ENCODE peak calls at places on chromosome 21, in eight cellular contexts. One of them, this sample, is unnamed.

GRCh38 chr21:16794944-16795343 is 717.9 kb upstream of the CXADR start:
- DNase-seq in A673: no peak
- DNase-seq in GM23338: no peak
- DNase-seq in MM.1S: no peak
- DNase-seq in PC-3: peak
- DNase-seq in GM23248: peak
- DNase-seq in SK-N-MC: no peak
- DNase-seq in neural progenitor cell: no peak
- DNase-seq in this sample: peak

GRCh38 chr21:15332572-15332971 is 267.8 kb upstream of the NRIP1 start:
- DNase-seq in SK-N-MC: no peak
- DNase-seq in GM23338: no peak
- DNase-seq in MM.1S: no peak
- DNase-seq in A673: no peak
- DNase-seq in GM23248: no peak
- DNase-seq in neural progenitor cell: no peak
- DNase-seq in PC-3: no peak
- DNase-seq in this sample: no peak

GRCh38 chr21:42141643-42142042 is 70.5 kb downstream of the UMODL1 start:
- DNase-seq in SK-N-MC: no peak
- DNase-seq in A673: no peak
- DNase-seq in GM23338: no peak
- DNase-seq in GM23248: no peak
- DNase-seq in neural progenitor cell: no peak
- DNase-seq in PC-3: no peak
- DNase-seq in MM.1S: no peak
- DNase-seq in this sample: no peak

GRCh38 chr21:16205527-16205926 is 475.7 kb downstream of the USP25 start:
- DNase-seq in PC-3: no peak
- DNase-seq in GM23338: no peak
- DNase-seq in GM23248: no peak
- DNase-seq in MM.1S: no peak
- DNase-seq in SK-N-MC: no peak
- DNase-seq in neural progenitor cell: no peak
- DNase-seq in A673: no peak
- DNase-seq in this sample: no peak

GRCh38 chr21:42101246-42101645 is 30.1 kb downstream of the UMODL1 start:
- DNase-seq in GM23248: no peak
- DNase-seq in MM.1S: no peak
- DNase-seq in PC-3: no peak
- DNase-seq in SK-N-MC: no peak
- DNase-seq in neural progenitor cell: no peak
- DNase-seq in GM23338: no peak
- DNase-seq in A673: no peak
- DNase-seq in this sample: no peak

GRCh38 chr21:31514598-31514997 is 144.9 kb upstream of the SOD1 start:
- DNase-seq in neural progenitor cell: peak
- DNase-seq in SK-N-MC: no peak
- DNase-seq in GM23338: peak
- DNase-seq in MM.1S: no peak
- DNase-seq in A673: no peak
- DNase-seq in PC-3: no peak
- DNase-seq in GM23248: no peak
- DNase-seq in this sample: no peak

GRCh38 chr21:33543505-33544129 is 779 bp downstream of the SON start:
- DNase-seq in neural progenitor cell: peak
- DNase-seq in GM23338: no peak
- DNase-seq in GM23248: peak
- DNase-seq in MM.1S: no peak
- DNase-seq in SK-N-MC: no peak
- DNase-seq in A673: no peak
- DNase-seq in PC-3: peak
- DNase-seq in this sample: no peak

GRCh38 chr21:42040411-42041180 is 30.4 kb upstream of the ZBTB21 start:
- DNase-seq in GM23248: peak
- DNase-seq in GM23338: no peak
- DNase-seq in MM.1S: no peak
- DNase-seq in PC-3: peak
- DNase-seq in A673: peak
- DNase-seq in neural progenitor cell: no peak
- DNase-seq in SK-N-MC: no peak
- DNase-seq in this sample: peak

GRCh38 chr21:42580793-42581201 is 67.1 kb downstream of the SLC37A1 start:
- DNase-seq in GM23338: no peak
- DNase-seq in A673: no peak
- DNase-seq in GM23248: no peak
- DNase-seq in PC-3: no peak
- DNase-seq in SK-N-MC: no peak
- DNase-seq in neural progenitor cell: no peak
- DNase-seq in MM.1S: no peak
- DNase-seq in this sample: no peak

GRCh38 chr21:33308586-33309490 is 15.9 kb upstream of the IFNAR1 start:
- DNase-seq in GM23248: no peak
- DNase-seq in GM23338: no peak
- DNase-seq in neural progenitor cell: no peak
- DNase-seq in A673: peak
- DNase-seq in SK-N-MC: no peak
- DNase-seq in MM.1S: peak
- DNase-seq in PC-3: no peak
- DNase-seq in this sample: peak

GRCh38 chr21:45257673-45258341 is 29.9 kb downstream of the POFUT2 start:
- DNase-seq in SK-N-MC: no peak
- DNase-seq in GM23248: no peak
- DNase-seq in neural progenitor cell: peak
- DNase-seq in MM.1S: no peak
- DNase-seq in GM23338: peak
- DNase-seq in PC-3: no peak
- DNase-seq in A673: peak
- DNase-seq in this sample: no peak

GRCh38 chr21:45258476-45258875 is 29.2 kb downstream of the POFUT2 start:
- DNase-seq in neural progenitor cell: no peak
- DNase-seq in GM23338: no peak
- DNase-seq in SK-N-MC: no peak
- DNase-seq in PC-3: no peak
- DNase-seq in GM23248: no peak
- DNase-seq in MM.1S: no peak
- DNase-seq in A673: no peak
- DNase-seq in this sample: no peak

GRCh38 chr21:45261093-45261492 is 26.6 kb downstream of the POFUT2 start:
- DNase-seq in neural progenitor cell: no peak
- DNase-seq in SK-N-MC: no peak
- DNase-seq in PC-3: no peak
- DNase-seq in MM.1S: no peak
- DNase-seq in GM23248: no peak
- DNase-seq in GM23338: no peak
- DNase-seq in A673: no peak
- DNase-seq in this sample: no peak

GRCh38 chr21:45260191-45260795 is 27.4 kb downstream of the POFUT2 start:
- DNase-seq in MM.1S: no peak
- DNase-seq in GM23248: no peak
- DNase-seq in A673: no peak
- DNase-seq in neural progenitor cell: no peak
- DNase-seq in PC-3: no peak
- DNase-seq in GM23338: no peak
- DNase-seq in SK-N-MC: no peak
- DNase-seq in this sample: no peak

DNA sequence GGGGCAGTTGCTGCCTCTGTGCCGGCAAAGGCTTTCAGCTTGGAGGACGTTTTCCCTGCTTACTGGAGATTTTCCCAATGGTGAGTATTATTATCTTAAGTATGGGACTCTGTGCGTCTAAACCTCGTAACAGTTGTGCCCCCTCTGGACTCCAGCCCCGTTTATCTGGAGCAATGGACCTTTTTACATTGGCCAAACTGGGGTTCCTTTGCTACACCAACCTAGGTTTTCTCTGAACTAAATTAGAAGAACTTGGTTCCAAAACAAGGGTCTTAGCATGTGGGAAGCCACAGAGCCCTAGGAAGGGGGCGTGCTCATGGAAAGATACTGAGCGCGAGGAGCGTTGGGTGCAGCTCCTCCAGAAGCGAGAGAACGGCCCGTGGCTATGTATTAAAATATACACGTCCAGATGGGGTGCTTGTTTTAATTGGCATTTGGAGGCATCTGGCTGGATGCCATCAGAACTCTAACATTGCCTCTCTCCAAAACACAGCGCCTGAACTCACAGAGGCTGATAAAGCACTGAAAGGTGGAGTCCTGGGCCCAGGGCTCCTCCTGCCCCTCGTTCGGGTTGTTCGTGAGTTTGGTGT is 28.4 kb downstream of the POFUT2 start:
- DNase-seq in neural progenitor cell: no peak
- DNase-seq in SK-N-MC: no peak
- DNase-seq in A673: no peak
- DNase-seq in GM23338: no peak
- DNase-seq in MM.1S: no peak
- DNase-seq in GM23248: no peak
- DNase-seq in PC-3: no peak
- DNase-seq in this sample: no peak
- TF ChIP-seq EZH2 in neural progenitor cell: no peak
- TF ChIP-seq EZH2 in SK-N-MC: no peak
- TF ChIP-seq EZH2 in A673: no peak
- TF ChIP-seq EZH2 in GM23338: no peak
- TF ChIP-seq EZH2 in MM.1S: no peak
- TF ChIP-seq EZH2 in GM23248: no peak
- TF ChIP-seq EZH2 in PC-3: no peak
- TF ChIP-seq EZH2 in this sample: no peak

GRCh38 chr21:20661221-20661620 is 337.0 kb upstream of the NCAM2 start:
- DNase-seq in GM23248: no peak
- DNase-seq in SK-N-MC: no peak
- DNase-seq in GM23338: peak
- DNase-seq in MM.1S: no peak
- DNase-seq in A673: no peak
- DNase-seq in neural progenitor cell: peak
- DNase-seq in PC-3: no peak
- DNase-seq in this sample: no peak

GRCh38 chr21:20661745-20662470 is 336.3 kb upstream of the NCAM2 start:
- DNase-seq in A673: peak
- DNase-seq in neural progenitor cell: peak
- DNase-seq in GM23338: peak
- DNase-seq in PC-3: no peak
- DNase-seq in MM.1S: no peak
- DNase-seq in SK-N-MC: peak
- DNase-seq in GM23248: no peak
- DNase-seq in this sample: no peak

DNA sequence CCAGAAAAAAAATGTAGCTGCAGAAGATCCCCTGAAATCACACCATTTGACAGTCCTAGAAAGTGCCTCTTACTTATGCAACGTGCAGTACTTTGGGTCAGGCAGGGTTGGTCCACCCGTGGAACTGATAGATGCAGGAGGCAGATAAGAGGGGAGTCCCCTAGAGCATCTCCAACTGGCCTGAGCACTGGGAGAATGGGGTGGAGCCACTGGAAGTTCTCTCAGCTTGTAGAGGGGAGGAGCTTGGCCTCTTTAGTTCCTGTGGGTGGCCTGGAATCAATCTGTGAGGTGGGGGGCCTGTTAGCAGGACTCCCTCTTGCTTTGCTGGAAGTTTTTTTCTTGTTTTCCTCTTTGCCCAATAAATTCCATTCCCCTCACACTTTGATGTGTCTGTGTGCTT is 335.7 kb upstream of the NCAM2 start:
- DNase-seq in neural progenitor cell: peak
- DNase-seq in SK-N-MC: no peak
- DNase-seq in GM23338: peak
- DNase-seq in A673: no peak
- DNase-seq in PC-3: no peak
- DNase-seq in GM23248: no peak
- DNase-seq in MM.1S: no peak
- DNase-seq in this sample: no peak
- H3K27ac ChIP-seq in neural progenitor cell: peak
- H3K27ac ChIP-seq in SK-N-MC: no peak
- H3K27ac ChIP-seq in GM23338: peak
- H3K27ac ChIP-seq in A673: no peak
- H3K27ac ChIP-seq in PC-3: no peak
- H3K27ac ChIP-seq in GM23248: no peak
- H3K27ac ChIP-seq in MM.1S: no peak
- H3K27ac ChIP-seq in this sample: no peak

DNA sequence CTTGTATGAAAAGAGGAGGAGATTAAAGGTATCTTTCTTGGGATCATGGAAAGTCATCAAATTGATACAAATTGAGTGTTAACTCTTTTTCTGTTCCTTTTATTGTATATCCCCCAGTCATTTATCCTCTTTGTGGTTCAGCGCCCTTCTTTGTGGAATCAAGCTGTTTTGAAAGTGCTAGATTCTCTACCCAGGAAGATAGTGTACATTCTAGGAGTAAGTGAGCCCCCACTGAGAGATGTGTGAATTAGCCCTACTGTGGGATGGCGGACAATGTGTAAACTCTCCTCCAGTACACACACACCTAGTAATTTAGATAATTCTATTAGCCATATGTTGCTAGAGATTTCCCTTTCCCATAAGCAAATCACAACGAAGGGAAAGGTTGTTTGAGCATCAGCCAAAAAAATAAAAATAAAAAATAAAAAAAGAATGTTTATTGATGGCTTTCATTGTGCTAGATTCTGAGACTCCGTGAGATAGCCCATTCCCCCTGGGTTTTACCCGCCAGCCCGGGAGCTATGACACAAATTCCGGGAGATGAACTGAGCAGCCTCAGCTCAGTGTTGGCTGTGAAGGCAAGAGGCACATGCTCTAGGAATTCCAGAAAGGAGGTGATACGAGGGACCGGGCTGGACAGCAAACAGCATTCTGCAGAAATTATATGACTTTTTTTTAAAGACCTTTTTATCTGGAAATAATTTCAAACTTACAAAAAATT is 378.4 kb upstream of the RUNX1 start:
- DNase-seq in GM23338: no peak
- DNase-seq in neural progenitor cell: no peak
- DNase-seq in SK-N-MC: no peak
- DNase-seq in MM.1S: no peak
- DNase-seq in GM23248: peak
- DNase-seq in PC-3: no peak
- DNase-seq in A673: no peak
- DNase-seq in this sample: no peak
- TF ChIP-seq EZH2 in GM23338: no peak
- TF ChIP-seq EZH2 in neural progenitor cell: no peak
- TF ChIP-seq EZH2 in SK-N-MC: no peak
- TF ChIP-seq EZH2 in MM.1S: no peak
- TF ChIP-seq EZH2 in GM23248: no peak
- TF ChIP-seq EZH2 in PC-3: no peak
- TF ChIP-seq EZH2 in A673: no peak
- TF ChIP-seq EZH2 in this sample: no peak

DNA sequence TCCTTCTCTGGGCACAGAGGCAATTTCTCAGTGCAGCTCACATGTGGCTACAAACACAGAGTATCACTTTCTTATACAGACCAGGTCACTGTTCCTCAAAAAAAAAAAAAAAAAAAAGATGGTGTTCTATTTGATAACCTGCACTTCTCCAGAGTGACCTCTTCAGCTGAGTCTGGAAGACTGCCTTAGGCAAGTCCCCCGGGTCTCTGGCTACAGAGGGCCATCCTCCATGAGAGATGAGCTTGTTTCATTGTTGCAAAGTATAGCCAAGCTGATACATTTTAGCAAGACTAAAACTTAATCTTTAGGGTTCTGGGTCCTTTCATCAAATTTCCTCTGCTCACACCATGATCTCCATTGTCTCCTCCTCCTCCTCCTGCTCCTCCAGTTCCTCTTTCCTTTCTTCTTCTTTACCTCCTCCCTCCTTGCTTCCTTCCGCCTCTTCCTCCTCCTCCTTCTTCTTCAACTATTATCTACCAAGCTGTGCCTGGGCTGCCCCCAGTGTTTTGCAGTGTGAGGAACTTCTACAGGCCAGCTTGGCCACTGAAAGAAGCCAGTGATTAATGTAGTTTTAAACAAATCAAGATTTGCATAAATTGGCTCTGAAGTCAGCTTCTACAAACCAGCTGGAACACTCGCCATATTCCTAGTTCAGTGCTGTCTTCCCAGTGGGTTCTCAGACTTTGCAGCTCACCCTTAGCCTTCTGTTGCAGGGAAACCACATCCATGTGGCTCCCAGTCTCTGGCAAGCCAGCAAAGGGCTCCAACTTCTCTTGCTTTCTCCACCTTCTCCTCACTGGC is 139.4 kb downstream of the RUNX1 start:
- DNase-seq in neural progenitor cell: no peak
- DNase-seq in SK-N-MC: no peak
- DNase-seq in A673: no peak
- DNase-seq in GM23248: peak
- DNase-seq in GM23338: no peak
- DNase-seq in PC-3: no peak
- DNase-seq in MM.1S: no peak
- DNase-seq in this sample: peak
- H3K27ac ChIP-seq in neural progenitor cell: no peak
- H3K27ac ChIP-seq in SK-N-MC: no peak
- H3K27ac ChIP-seq in A673: no peak
- H3K27ac ChIP-seq in GM23248: no peak
- H3K27ac ChIP-seq in GM23338: no peak
- H3K27ac ChIP-seq in PC-3: no peak
- H3K27ac ChIP-seq in MM.1S: no peak
- H3K27ac ChIP-seq in this sample: no peak